ENCODE peak calls at places on chromosome 5, in four cellular contexts. One of them, this sample, is unnamed.
A peak's percentile ranks its signal among the peaks of the same experiment; 100 is the strongest.

GRCh38 chr5:66306105-66306843 is 162.2 kb downstream of the SREK1 start:
- DNase-seq in fibroblast of lung: peak; percentile 50
- DNase-seq in hepatocyte: peak; percentile 82
- DNase-seq in heart left ventricle: peak; percentile 46
- DNase-seq in this sample: peak; percentile 59

GRCh38 chr5:73214921-73215490 is 42.0 kb downstream of the TMEM174 start:
- DNase-seq in fibroblast of lung: no peak
- DNase-seq in heart left ventricle: no peak
- DNase-seq in hepatocyte: no peak
- DNase-seq in this sample: no peak

GRCh38 chr5:89457411-89458329 is 574.7 kb upstream of the MEF2C start:
- DNase-seq in fibroblast of lung: peak; percentile 85
- DNase-seq in hepatocyte: peak; percentile 26
- DNase-seq in heart left ventricle: peak; percentile 71
- DNase-seq in this sample: peak; percentile 82

GRCh38 chr5:157306690-157307089 is 40.8 kb downstream of the CYFIP2 start:
- DNase-seq in hepatocyte: no peak
- DNase-seq in heart left ventricle: no peak
- DNase-seq in fibroblast of lung: no peak
- DNase-seq in this sample: no peak

GRCh38 chr5:159915913-159916840 is at the start of gene ADRA1B:
- DNase-seq in heart left ventricle: peak; percentile 72
- DNase-seq in hepatocyte: peak; percentile 88
- DNase-seq in fibroblast of lung: peak; percentile 63
- DNase-seq in this sample: no peak

GRCh38 chr5:60675286-60675685 is 24.7 kb downstream of the DEPDC1B start:
- DNase-seq in heart left ventricle: no peak
- DNase-seq in hepatocyte: no peak
- DNase-seq in fibroblast of lung: no peak
- DNase-seq in this sample: no peak

GRCh38 chr5:68740204-68740910 is 353.5 kb upstream of the SLC30A5 start:
- DNase-seq in hepatocyte: no peak
- DNase-seq in heart left ventricle: no peak
- DNase-seq in fibroblast of lung: no peak
- DNase-seq in this sample: peak; percentile 95

GRCh38 chr5:90264930-90265857 is 144.4 kb downstream of the CETN3 start:
- DNase-seq in heart left ventricle: peak; percentile 59
- DNase-seq in fibroblast of lung: peak; percentile 66
- DNase-seq in hepatocyte: peak; percentile 85
- DNase-seq in this sample: peak; percentile 67

GRCh38 chr5:116734717-116735072 is 160.1 kb upstream of the SEMA6A start:
- DNase-seq in fibroblast of lung: peak; percentile 43
- DNase-seq in heart left ventricle: no peak
- DNase-seq in hepatocyte: no peak
- DNase-seq in this sample: no peak
- H3K27ac ChIP-seq in fibroblast of lung: no peak overlapping the region
- H3K27ac ChIP-seq in heart left ventricle: peak overlapping the region; percentile 20
- H3K27ac ChIP-seq in hepatocyte: no peak overlapping the region
- H3K27ac ChIP-seq in this sample: no peak overlapping the region

GRCh38 chr5:139755892-139756671 is 39.5 kb upstream of the PSD2 start:
- DNase-seq in hepatocyte: peak; percentile 63
- DNase-seq in fibroblast of lung: peak; percentile 12
- DNase-seq in heart left ventricle: no peak
- DNase-seq in this sample: no peak
- H3K4me3 ChIP-seq in hepatocyte: no peak overlapping the region
- H3K4me3 ChIP-seq in fibroblast of lung: no peak overlapping the region
- H3K4me3 ChIP-seq in heart left ventricle: no peak overlapping the region
- H3K4me3 ChIP-seq in this sample: no peak overlapping the region

DNA sequence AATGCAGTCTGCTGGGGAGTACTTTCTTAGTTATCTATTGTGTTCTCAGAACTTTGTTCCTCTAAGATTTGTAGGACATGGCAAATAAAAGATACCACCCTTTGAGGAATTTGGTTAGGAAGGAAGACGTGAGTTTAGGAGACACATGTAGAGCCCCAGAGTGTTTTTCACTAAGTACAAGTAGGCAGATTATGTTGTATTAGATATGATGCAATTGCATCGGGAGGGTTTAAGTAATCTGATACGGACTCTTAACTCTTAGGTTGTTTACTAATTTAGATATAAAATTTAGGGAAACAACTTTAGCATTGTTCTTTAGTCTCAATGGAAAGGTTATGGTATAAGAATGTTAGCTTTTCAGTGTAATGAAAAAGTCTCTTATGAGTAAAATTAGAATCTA is 84.4 kb downstream of the TRIO start:
- DNase-seq in fibroblast of lung: no peak
- DNase-seq in heart left ventricle: no peak
- DNase-seq in hepatocyte: no peak
- DNase-seq in this sample: no peak
- H3K4me1 ChIP-seq in fibroblast of lung: peaks cover 6% of the 10 kb centered on the region
- H3K4me1 ChIP-seq in heart left ventricle: peaks cover 10% of the 10 kb centered on the region
- H3K4me1 ChIP-seq in hepatocyte: peaks cover 5% of the 10 kb centered on the region
- H3K4me1 ChIP-seq in this sample: no peaks in the 10 kb centered on the region

GRCh38 chr5:6900247-6900646 is 187.0 kb downstream of the TENT4A start:
- DNase-seq in fibroblast of lung: no peak
- DNase-seq in hepatocyte: no peak
- DNase-seq in heart left ventricle: no peak
- DNase-seq in this sample: no peak
- H3K27ac ChIP-seq in fibroblast of lung: no peak overlapping the region
- H3K27ac ChIP-seq in hepatocyte: peak overlapping the region; percentile 67
- H3K27ac ChIP-seq in heart left ventricle: no peak overlapping the region
- H3K27ac ChIP-seq in this sample: no peak overlapping the region

DNA sequence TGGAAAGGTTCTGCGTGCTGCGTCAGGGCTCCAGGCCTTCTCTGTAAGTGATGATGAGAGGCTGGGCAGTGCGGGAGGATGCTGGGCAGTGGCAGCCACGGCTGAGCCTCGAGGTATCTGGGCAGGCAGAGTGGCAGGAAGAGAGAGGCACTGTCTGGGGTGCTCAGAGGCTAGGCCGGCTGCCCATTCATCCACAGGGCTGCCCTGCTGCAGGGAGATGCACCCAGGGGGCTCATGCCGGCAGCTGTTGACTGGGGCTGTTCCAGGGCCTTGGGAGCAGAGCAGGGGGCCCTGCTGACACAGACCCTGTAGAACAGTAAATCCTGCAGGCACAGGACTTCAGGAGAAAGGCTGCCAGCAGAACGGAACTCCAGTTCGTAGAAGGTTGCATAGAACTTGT is 88.8 kb downstream of the BOD1 start:
- DNase-seq in heart left ventricle: no peak
- DNase-seq in fibroblast of lung: no peak
- DNase-seq in hepatocyte: no peak
- DNase-seq in this sample: no peak
- H3K4me3 ChIP-seq in heart left ventricle: no peak overlapping the region
- H3K4me3 ChIP-seq in fibroblast of lung: no peak overlapping the region
- H3K4me3 ChIP-seq in hepatocyte: no peak overlapping the region
- H3K4me3 ChIP-seq in this sample: no peak overlapping the region

GRCh38 chr5:172901012-172901780 is 58.0 kb upstream of the RPL26L1 start:
- DNase-seq in heart left ventricle: peak; percentile 78
- DNase-seq in hepatocyte: peak; percentile 61
- DNase-seq in fibroblast of lung: peak; percentile 98
- DNase-seq in this sample: peak; percentile 67
- H3K4me1 ChIP-seq in heart left ventricle: peaks cover 50% of the 10 kb centered on the region
- H3K4me1 ChIP-seq in hepatocyte: peaks cover 55% of the 10 kb centered on the region
- H3K4me1 ChIP-seq in fibroblast of lung: peaks cover 66% of the 10 kb centered on the region
- H3K4me1 ChIP-seq in this sample: peaks cover 46% of the 10 kb centered on the region

DNA sequence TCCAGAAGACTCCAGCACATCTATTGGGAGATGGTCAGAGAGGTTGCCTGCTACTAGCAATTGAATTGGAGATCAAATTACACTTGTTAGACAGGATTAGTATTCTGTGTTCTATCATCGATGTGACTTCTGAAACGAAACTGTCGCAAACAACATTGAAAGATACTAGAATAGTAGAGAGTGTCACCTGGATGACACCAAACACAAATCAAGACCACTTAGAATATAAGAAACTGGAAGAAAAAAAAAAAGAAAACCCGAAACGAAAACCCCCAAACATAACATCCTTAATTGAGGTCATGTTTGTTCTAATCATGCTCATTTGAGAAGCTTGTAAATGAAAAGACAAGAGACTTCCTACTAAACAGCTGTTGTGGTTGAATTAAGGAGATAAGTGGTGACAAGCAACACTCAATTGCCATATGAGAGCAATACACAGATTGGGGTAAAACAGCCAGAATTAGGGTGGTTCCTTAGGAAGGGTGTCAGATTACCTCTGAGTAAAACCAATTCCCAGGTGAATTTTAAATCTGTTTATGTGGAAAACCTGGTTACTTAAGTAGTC is 97.6 kb downstream of the BASP1 start:
- DNase-seq in fibroblast of lung: peak; percentile 22
- DNase-seq in hepatocyte: no peak
- DNase-seq in heart left ventricle: no peak
- DNase-seq in this sample: no peak
- H3K27ac ChIP-seq in fibroblast of lung: no peak overlapping the region
- H3K27ac ChIP-seq in hepatocyte: no peak overlapping the region
- H3K27ac ChIP-seq in heart left ventricle: no peak overlapping the region
- H3K27ac ChIP-seq in this sample: no peak overlapping the region